ENCODE peak calls at places on chromosomes 1 and 21, in eight cellular contexts. V is HCT116, I is stomach, Z is K562, K is suprapubic skin, U is GM12878, Y is spleen, E is breast epithelium. A is an unnamed sample.

GRCh38 chr1:37498872-37499617 is 15.5 kb downstream of the MEAF6 start:
- DNase-seq in V (no peak), I (peak), Z (no peak), K (no peak), U (no peak), Y (no peak), E (no peak), A (no peak)

GRCh38 chr1:37509181-37509580 is 5.4 kb downstream of the MEAF6 start:
- DNase-seq in V (no peak), I (no peak), Z (no peak), K (no peak), U (no peak), Y (no peak), E (no peak), A (no peak)

GRCh38 chr1:97192872-97193572 is 471.4 kb downstream of the PTBP2 start:
- DNase-seq in V (peak), I (peak), Z (no peak), K (no peak), U (no peak), Y (no peak), E (no peak), A (no peak)

GRCh38 chr1:14742181-14742980 is 143.9 kb downstream of the KAZN start:
- DNase-seq in V (peak), I (no peak), Z (no peak), K (no peak), U (no peak), Y (no peak), E (no peak), A (no peak)

GRCh38 chr1:185603158-185603557 is 131.0 kb upstream of the HMCN1 start:
- DNase-seq in V (no peak), I (no peak), Z (no peak), K (no peak), U (peak), Y (no peak), E (no peak), A (no peak)

GRCh38 chr1:185929759-185930158 is 195.6 kb downstream of the HMCN1 start:
- DNase-seq in V (no peak), I (no peak), Z (no peak), K (no peak), U (no peak), Y (no peak), E (no peak), A (no peak)

GRCh38 chr1:88935522-88936222 is 44.3 kb upstream of the GTF2B start:
- DNase-seq in V (peak), I (no peak), Z (peak), K (no peak), U (no peak), Y (no peak), E (no peak), A (no peak)

GRCh38 chr1:228465134-228465533 is 22.0 kb upstream of the RNF187 start:
- DNase-seq in V (no peak), I (no peak), Z (no peak), K (no peak), U (no peak), Y (no peak), E (no peak), A (no peak)

GRCh38 chr1:231606712-231607111 is 19.9 kb upstream of the DISC1 start:
- DNase-seq in V (no peak), I (no peak), Z (no peak), K (no peak), U (no peak), Y (no peak), E (no peak), A (no peak)

GRCh38 chr1:200510228-200510623 is 100.4 kb upstream of the ZNF281 start:
- DNase-seq in V (peak), I (peak), Z (peak), K (no peak), U (peak), Y (no peak), E (no peak), A (peak)

GRCh38 chr1:235624751-235625192 is 24.8 kb downstream of the GNG4 start:
- DNase-seq in V (no peak), I (no peak), Z (no peak), K (no peak), U (no peak), Y (no peak), E (no peak), A (no peak)

GRCh38 chr1:5915587-5916571 is 76.3 kb downstream of the NPHP4 start:
- DNase-seq in V (peak), I (no peak), Z (peak), K (no peak), U (peak), Y (no peak), E (no peak), A (no peak)

GRCh38 chr21:45289134-45289533 is 1.4 kb upstream of the POFUT2 start:
- DNase-seq in V (no peak), I (peak), Z (no peak), K (no peak), U (no peak), Y (no peak), E (no peak), A (no peak)

GRCh38 chr21:45286671-45287437 is 841 bp downstream of the POFUT2 start:
- DNase-seq in V (no peak), I (peak), Z (peak), K (peak), U (no peak), Y (peak), E (peak), A (peak)

GRCh38 chr21:45289655-45290515 is 2.2 kb upstream of the POFUT2 start:
- DNase-seq in V (peak), I (peak), Z (no peak), K (peak), U (no peak), Y (no peak), E (peak), A (no peak)

GRCh38 chr21:45288441-45288841 is 746 bp upstream of the POFUT2 start:
- DNase-seq in V (no peak), I (peak), Z (no peak), K (no peak), U (no peak), Y (no peak), E (peak), A (peak)

DNA sequence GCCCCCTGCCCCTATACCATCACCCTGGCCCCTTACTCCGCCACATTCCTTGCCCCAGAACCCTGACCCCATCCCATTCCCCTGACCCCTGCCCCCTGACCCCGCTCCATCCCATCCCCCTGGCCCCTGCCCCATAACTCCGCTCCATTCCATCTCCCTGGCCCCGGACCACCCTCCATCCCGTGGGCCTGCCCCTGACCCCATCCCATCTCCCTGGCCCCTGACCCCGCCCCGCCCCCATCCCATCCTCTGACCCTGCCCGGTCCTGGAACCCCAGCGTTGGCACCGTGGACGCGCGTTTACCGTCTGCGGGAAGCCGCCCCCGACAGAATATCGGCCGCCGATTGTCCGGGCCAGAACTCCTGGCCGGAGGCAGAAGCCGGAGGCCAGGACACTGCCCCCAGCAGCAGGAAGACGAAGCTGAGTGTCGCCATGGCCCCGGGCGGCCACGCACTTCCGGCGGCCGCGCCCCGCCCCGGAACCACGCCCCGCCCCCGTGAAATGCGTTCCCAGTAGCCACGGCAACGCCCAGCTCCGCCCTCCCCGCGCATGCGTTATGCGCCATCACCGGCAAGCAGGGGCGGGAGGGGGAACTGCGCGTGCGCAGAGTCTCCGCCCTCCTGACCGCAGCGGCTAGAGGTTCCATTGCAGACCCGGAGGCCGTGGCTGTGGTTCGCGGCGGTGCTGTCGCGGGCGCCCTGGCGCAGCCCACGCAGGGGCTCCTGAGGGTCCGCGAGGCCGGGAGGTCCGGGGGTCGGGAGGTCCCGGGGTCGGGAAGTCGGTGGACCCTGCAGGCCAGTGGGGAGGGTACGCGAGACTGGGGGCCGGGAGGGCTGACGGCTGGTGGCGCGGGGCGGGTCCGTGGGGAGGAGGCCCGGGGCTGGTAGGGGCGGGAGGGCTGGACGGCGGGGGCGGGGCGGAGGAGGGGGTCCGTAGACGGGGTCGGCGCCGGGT is at the start of gene POFUT2:
- DNase-seq in V (peak), I (peak), Z (peak), K (peak), U (peak), Y (peak), E (peak), A (peak)
- TF ChIP-seq POLR2A in V (peak), I (peak), Z (peak), K (no peak), U (peak), Y (peak), E (no peak), A (peak)

DNA sequence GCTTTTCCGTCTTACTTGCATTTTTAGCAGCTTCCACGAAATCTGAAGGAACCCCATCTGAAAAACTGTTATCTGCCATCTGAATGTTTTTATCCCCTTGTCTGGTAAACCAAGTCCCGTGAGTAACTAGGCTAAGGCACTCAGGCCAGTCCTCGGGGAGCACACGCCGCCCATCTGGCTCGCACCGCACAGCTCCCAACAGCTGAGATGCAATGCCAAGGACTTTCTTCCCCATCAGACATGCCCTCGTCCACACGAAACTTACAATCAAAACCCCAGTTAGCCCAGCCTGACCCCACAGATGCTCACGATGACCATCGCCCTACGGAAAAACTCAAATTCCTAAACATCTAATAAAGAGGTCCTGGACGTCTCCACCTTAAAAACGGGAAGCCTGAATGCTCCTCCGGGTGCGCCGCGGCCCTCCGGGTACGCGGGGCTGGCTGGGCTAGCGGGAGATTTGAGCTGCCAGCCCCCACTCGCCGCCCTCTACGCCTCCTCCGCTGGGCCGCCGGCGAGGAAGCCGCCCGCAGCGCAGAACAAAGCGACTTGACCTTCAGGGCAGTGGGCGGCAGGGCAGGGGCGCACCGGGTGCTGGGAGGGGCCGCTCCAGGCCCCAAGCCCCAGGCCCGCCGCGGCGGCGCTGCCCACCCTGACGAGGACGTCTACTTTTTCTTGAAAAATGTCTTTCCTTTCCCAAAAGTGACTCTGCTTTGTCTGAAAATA is 36.6 kb downstream of the CD58 start:
- DNase-seq in V (no peak), I (no peak), Z (no peak), K (no peak), U (no peak), Y (no peak), E (no peak), A (no peak)
- TF ChIP-seq POLR2AphosphoS5 in V (no peak), I (no peak), Z (no peak), K (no peak), U (peak), Y (no peak), E (no peak), A (no peak)

GRCh38 chr1:66444438-66445265 is 89.3 kb upstream of the SGIP1 start:
- DNase-seq in V (no peak), I (no peak), Z (no peak), K (no peak), U (no peak), Y (no peak), E (no peak), A (no peak)

GRCh38 chr1:66446261-66447001 is 87.5 kb upstream of the SGIP1 start:
- DNase-seq in V (peak), I (no peak), Z (peak), K (no peak), U (peak), Y (no peak), E (no peak), A (no peak)

GRCh38 chr1:66443793-66444192 is 90.2 kb upstream of the SGIP1 start:
- DNase-seq in V (no peak), I (no peak), Z (no peak), K (no peak), U (no peak), Y (no peak), E (no peak), A (no peak)

GRCh38 chr1:66450043-66450514 is 83.9 kb upstream of the SGIP1 start:
- DNase-seq in V (no peak), I (no peak), Z (no peak), K (no peak), U (no peak), Y (no peak), E (no peak), A (no peak)

GRCh38 chr1:66445492-66446181 is 88.3 kb upstream of the SGIP1 start:
- DNase-seq in V (no peak), I (peak), Z (no peak), K (no peak), U (peak), Y (peak), E (no peak), A (no peak)
- TF ChIP-seq CTCF in V (no peak), I (no peak), Z (no peak), K (no peak), U (no peak), Y (peak), E (no peak), A (no peak)

DNA sequence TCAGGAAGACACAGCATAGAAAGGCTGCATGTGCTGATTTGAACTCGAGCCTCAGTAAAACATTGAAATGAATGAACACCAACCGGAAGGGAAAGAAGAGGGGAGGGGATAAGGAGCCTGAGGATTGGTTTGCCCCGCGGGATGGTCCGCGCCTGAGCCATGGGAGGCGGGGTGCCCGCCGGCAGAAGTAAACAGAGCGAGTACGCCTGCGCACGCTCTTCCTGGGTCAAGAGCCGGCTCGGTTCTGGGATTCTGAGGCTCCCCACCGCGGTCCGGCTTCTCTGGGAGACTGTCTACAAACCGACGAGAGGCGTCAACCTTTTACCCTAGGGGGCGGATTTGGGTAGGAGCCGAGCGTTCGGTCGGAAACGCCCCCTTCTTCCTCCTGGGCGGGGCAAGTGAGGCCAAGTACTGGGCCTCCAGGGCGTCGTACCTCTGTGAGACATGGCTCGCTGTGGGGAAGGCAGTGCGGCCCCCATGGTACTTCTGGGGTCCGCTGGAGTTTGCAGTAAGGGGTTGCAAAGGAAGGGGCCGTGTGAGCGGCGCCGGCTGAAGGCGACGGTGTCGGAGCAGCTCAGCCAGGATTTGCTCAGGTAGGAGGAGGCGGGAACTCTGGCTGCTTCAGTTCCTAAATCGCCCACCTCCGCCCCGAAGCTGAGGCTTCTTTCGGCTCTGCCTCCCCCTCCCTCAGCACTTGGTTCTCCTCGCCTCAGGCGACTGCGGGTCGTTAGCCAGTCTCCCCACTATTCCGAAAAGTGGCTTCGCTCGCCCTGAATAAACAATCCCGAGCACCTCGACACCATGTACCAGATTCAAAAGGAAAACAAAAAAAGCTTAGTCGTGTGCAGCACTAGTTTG is at the start of gene BTBD8:
- DNase-seq in V (peak), I (peak), Z (peak), K (peak), U (peak), Y (peak), E (peak), A (peak)
- TF ChIP-seq POLR2A in V (peak), I (no peak), Z (peak), K (no peak), U (peak), Y (no peak), E (peak), A (no peak)

GRCh38 chr1:1671365-1672119 is 12.7 kb upstream of the CDK11B start:
- DNase-seq in V (no peak), I (peak), Z (peak), K (no peak), U (no peak), Y (peak), E (no peak), A (peak)
- TF ChIP-seq POLR2AphosphoS5 in V (no peak), I (no peak), Z (no peak), K (no peak), U (no peak), Y (no peak), E (no peak), A (no peak)

DNA sequence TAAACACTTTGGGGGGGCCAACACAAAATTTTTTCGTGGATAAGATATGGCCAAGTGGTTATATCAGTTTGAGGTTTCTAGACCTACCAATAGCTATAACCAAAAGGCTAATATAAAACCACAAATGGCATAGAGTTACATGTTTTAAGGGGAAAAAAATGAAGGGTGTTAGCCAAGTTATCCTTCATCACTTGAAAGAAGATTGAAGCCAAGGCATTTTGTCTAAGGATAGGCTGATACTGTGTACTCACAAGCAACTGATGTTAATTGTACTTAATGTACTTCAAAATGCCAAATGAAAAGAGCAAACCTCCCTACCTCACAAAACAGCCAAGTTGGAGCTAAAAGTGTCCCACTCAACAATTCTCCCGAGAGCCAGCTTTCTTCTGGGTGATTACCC is 4.3 kb upstream of the IGSF3 start:
- DNase-seq in V (no peak), I (no peak), Z (no peak), K (no peak), U (no peak), Y (no peak), E (no peak), A (no peak)
- TF ChIP-seq CTCF in V (no peak), I (no peak), Z (no peak), K (no peak), U (no peak), Y (no peak), E (no peak), A (no peak)

DNA sequence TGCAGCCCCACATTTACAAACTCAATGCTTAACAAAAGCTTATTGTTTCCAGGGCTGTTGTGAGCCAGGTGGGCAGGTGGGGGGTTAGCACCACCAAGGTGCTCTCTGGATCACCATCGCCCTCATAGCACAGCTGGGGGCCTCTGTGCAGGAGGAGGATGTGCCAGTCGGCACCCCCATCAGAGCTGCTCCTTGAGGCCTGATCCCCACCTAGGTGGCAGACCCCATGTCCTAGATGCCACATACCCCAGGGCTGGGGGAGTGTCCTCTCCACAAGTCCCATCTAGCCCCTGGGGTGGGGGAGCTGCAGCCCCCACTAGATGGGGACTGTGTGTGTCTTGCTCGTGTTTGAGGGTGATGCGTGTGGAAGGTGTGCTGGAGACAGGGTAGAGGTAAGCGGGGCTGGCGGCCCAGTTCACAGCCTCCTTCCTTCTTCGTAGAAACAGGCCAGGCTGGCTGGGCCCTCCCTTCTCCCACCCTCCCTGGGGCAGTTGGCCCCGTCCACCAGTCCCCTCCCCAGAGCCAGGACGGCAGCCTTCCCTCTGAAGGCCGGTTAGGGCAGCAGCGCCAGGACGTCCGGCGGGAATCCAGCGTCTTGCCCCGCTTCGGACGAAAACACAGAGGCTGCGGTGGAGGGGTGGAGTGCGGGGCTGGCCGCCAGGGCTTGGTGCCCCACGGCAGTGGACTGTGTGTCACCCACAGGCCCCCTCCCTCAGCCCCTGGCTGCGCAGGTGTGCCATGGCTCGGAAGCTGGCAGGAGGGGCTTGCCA is 3.4 kb downstream of the PRDM16 start:
- DNase-seq in V (no peak), I (peak), Z (no peak), K (no peak), U (no peak), Y (no peak), E (no peak), A (no peak)
- TF ChIP-seq POLR2A in V (no peak), I (no peak), Z (no peak), K (no peak), U (no peak), Y (no peak), E (no peak), A (no peak)

GRCh38 chr1:94792876-94793605 is 27.1 kb upstream of the SLC44A3 start:
- DNase-seq in V (no peak), I (no peak), Z (no peak), K (no peak), U (no peak), Y (no peak), E (no peak), A (peak)
- TF ChIP-seq POLR2AphosphoS5 in V (no peak), I (no peak), Z (no peak), K (no peak), U (no peak), Y (no peak), E (peak), A (peak)